ENCODE peak calls at places on chromosomes 6 and 20, in ten cellular contexts. P is CD4-positive, CD25-positive, alpha-beta regulatory T cell; G is activated T-helper 2 cell treated with anti-CD3 and anti-CD28 coated beads, Interferon-gamma antibody, Interleukin-2, Interleukin-4, amounts not matched to agents 10 μg/mL and 5 μg/mL and 100 μg/mL, durations not matched to agents 14 hours and 24 hours and 36 hours; V is foreskin keratinocyte; Z is T-helper 1 cell; Q is fibroblast of villous mesenchyme; I is activated T-cell treated with anti-CD3 and anti-CD28 coated beads, Interleukin-2, amount 50 U/mL, for 1 hour; N is ACHN; B is prostate gland; R is psoas muscle. D is an unnamed sample.

GRCh38 chr6:5085638-5086293 is 625 bp downstream of the PPP1R3G start:
- DNase-seq in P (no peak), G (no peak), V (peak; percentile 34), Z (no peak), Q (peak; percentile 44), I (no peak), N (peak; percentile 37), B (no peak), R (peak; percentile 61), D (no peak)

GRCh38 chr6:168293641-168294530 is 25.7 kb downstream of the DACT2 start:
- DNase-seq in P (no peak), G (no peak), V (no peak), Z (no peak), Q (no peak), I (no peak), N (no peak), B (no peak), R (no peak), D (no peak)

GRCh38 chr6:470051-470900 is 78.7 kb downstream of the IRF4 start:
- DNase-seq in P (no peak), G (no peak), V (no peak), Z (no peak), Q (no peak), I (no peak), N (no peak), B (no peak), R (no peak), D (no peak)

GRCh38 chr6:45483501-45483900 is 105.8 kb upstream of the SUPT3H start:
- DNase-seq in P (no peak), G (no peak), V (no peak), Z (no peak), Q (no peak), I (no peak), N (no peak), B (no peak), R (no peak), D (no peak)

GRCh38 chr20:62021794-62022419 is 43.8 kb downstream of the TAF4 start:
- DNase-seq in P (no peak), G (no peak), V (no peak), Z (no peak), Q (no peak), I (no peak), N (no peak), B (no peak), R (peak; percentile 56), D (no peak)

GRCh38 chr6:168713839-168714238 is 272.9 kb downstream of the SMOC2 start:
- DNase-seq in P (no peak), G (no peak), V (no peak), Z (no peak), Q (no peak), I (no peak), N (peak; percentile 28), B (no peak), R (no peak), D (no peak)

GRCh38 chr6:151087861-151088598 is 151.7 kb upstream of the AKAP12 start:
- DNase-seq in P (no peak), G (no peak), V (no peak), Z (no peak), Q (peak; percentile 99), I (no peak), N (no peak), B (no peak), R (no peak), D (no peak)

GRCh38 chr6:148885154-148885870 is 138.5 kb downstream of the UST start:
- DNase-seq in P (no peak), G (no peak), V (peak; percentile 72), Z (no peak), Q (peak; percentile 81), I (no peak), N (no peak), B (no peak), R (no peak), D (no peak)

GRCh38 chr6:128655978-128656498 is 135.6 kb upstream of the PTPRK start:
- DNase-seq in P (no peak), G (peak; percentile 13), V (peak; percentile 99), Z (no peak), Q (peak; percentile 68), I (no peak), N (peak; percentile 52), B (no peak), R (no peak), D (no peak)

GRCh38 chr6:38137609-38138008 is 318.1 kb downstream of the ZFAND3 start:
- DNase-seq in P (no peak), G (no peak), V (no peak), Z (no peak), Q (no peak), I (no peak), N (no peak), B (no peak), R (no peak), D (no peak)